ENCODE peak calls at places on chromosome 7, in eight cellular contexts. A is NCI-H460; Y is HuH-7.5; B is AG08395; J is fibroblast of the conjunctiva; X is stimulated activated CD4-positive, alpha-beta T cell treated with anti-CD3 and anti-CD28 coated beads, Interleukin-15, amount 100 ng/mL, for 1 hour; L is right cardiac atrium; P is NCI-H2171 treated with DMSO at 0.1 percent for 48 hours. D is an unnamed sample.

GRCh38 chr7:149296368-149296767 is 34.4 kb downstream of the ZNF783 start:
- DNase-seq in Y (no peak), L (no peak), X (no peak), A (no peak), B (no peak), J (no peak), P (no peak), D (no peak)

GRCh38 chr7:26136831-26137230 is 15.2 kb upstream of the NFE2L3 start:
- DNase-seq in L (no peak), P (peak; percentile 5), A (no peak), Y (no peak), J (no peak), X (no peak), B (no peak), D (no peak)

GRCh38 chr7:90111-91063 is 102.0 kb upstream of the FAM20C start:
- DNase-seq in L (peak; percentile 19), J (no peak), P (no peak), X (no peak), B (peak; percentile 55), Y (no peak), A (no peak), D (no peak)

GRCh38 chr7:34277801-34278195 is 372.5 kb downstream of the BMPER start:
- DNase-seq in L (no peak), Y (no peak), X (no peak), J (no peak), A (no peak), B (no peak), P (no peak), D (no peak)

GRCh38 chr7:64887756-64888508 is 15.1 kb upstream of the ZNF273 start:
- DNase-seq in J (no peak), B (no peak), P (peak; percentile 3), X (peak; percentile 30), Y (peak; percentile 73), A (no peak), L (peak; percentile 78), D (peak; percentile 19)

GRCh38 chr7:128876127-128876526 is 13.5 kb downstream of the ATP6V1F start:
- DNase-seq in J (no peak), A (no peak), Y (no peak), L (peak; percentile 15), X (no peak), P (no peak), B (no peak), D (no peak)

GRCh38 chr7:92177362-92177761 is 1.6 kb downstream of the LRRD1 start:
- DNase-seq in P (peak; percentile 49), L (no peak), Y (no peak), J (no peak), X (no peak), B (peak; percentile 7), A (no peak), D (peak; percentile 15)

GRCh38 chr7:36762394-36762793 is 38.1 kb upstream of the AOAH start:
- DNase-seq in B (no peak), Y (no peak), P (no peak), J (no peak), A (no peak), L (no peak), X (no peak), D (no peak)

GRCh38 chr7:96388620-96389383 is 66.9 kb upstream of the SLC25A13 start:
- DNase-seq in B (peak; percentile 76), J (peak; percentile 21), L (no peak), X (no peak), A (no peak), P (no peak), Y (no peak), D (peak; percentile 56)

D was measured in AG08396.